ENCODE peak calls at places on chromosomes 6 and 20, in seven cellular contexts. J is EL; A is HL-60; K is progenitor cell of endocrine pancreas; Y is spleen; Q is naive thymus-derived CD4-positive, alpha-beta T cell; F is T-helper 1 cell. P is an unnamed sample.

GRCh38 chr6:143222758-143223334 is 162.2 kb downstream of the AIG1 start:
- DNase-seq in J (no peak), A (no peak), K (no peak), Y (no peak), Q (no peak), F (no peak), P (no peak)

GRCh38 chr6:152399409-152399808 is 237.8 kb downstream of the SYNE1 start:
- DNase-seq in J (no peak), A (no peak), K (no peak), Y (no peak), Q (no peak), F (no peak), P (no peak)

GRCh38 chr6:132650413-132650812 is 8.6 kb downstream of the TAAR1 start:
- DNase-seq in J (no peak), A (no peak), K (no peak), Y (no peak), Q (no peak), F (no peak), P (no peak)

GRCh38 chr6:141541766-141542324 is 590.9 kb upstream of the GJE1 start:
- DNase-seq in J (no peak), A (no peak), K (no peak), Y (no peak), Q (no peak), F (no peak), P (no peak)

GRCh38 chr6:139338845-139339244 is 35.6 kb downstream of the CITED2 start:
- DNase-seq in J (no peak), A (peak), K (no peak), Y (no peak), Q (no peak), F (no peak), P (no peak)

GRCh38 chr20:62888406-62888805 is 26.8 kb upstream of the TCFL5 start:
- DNase-seq in J (no peak), A (no peak), K (no peak), Y (no peak), Q (no peak), F (no peak), P (no peak)

GRCh38 chr20:57695940-57696339 is 13.9 kb downstream of the PMEPA1 start:
- DNase-seq in J (no peak), A (no peak), K (no peak), Y (no peak), Q (no peak), F (no peak), P (no peak)

GRCh38 chr6:158086054-158086705 is 81.9 kb downstream of the SERAC1 start:
- DNase-seq in J (peak), A (peak), K (no peak), Y (no peak), Q (no peak), F (no peak), P (no peak)

GRCh38 chr6:16409531-16410441 is 171.4 kb downstream of the GMPR start:
- DNase-seq in J (peak), A (peak), K (peak), Y (peak), Q (peak), F (peak), P (peak)

GRCh38 chr6:74657033-74657432 is 548.8 kb downstream of the COL12A1 start:
- DNase-seq in J (peak), A (no peak), K (no peak), Y (no peak), Q (no peak), F (no peak), P (no peak)

GRCh38 chr6:47106721-47107197 is 64.6 kb upstream of the ADGRF1 start:
- DNase-seq in J (peak), A (no peak), K (no peak), Y (no peak), Q (no peak), F (no peak), P (no peak)

GRCh38 chr6:71766796-71767195 is 119.6 kb upstream of the RIMS1 start:
- DNase-seq in J (no peak), A (no peak), K (no peak), Y (no peak), Q (no peak), F (no peak), P (no peak)

GRCh38 chr6:96124778-96125177 is 109.0 kb downstream of the FUT9 start:
- DNase-seq in J (no peak), A (no peak), K (no peak), Y (no peak), Q (no peak), F (no peak), P (no peak)

GRCh38 chr20:354298-354977 is 7.5 kb downstream of the NRSN2 start:
- DNase-seq in J (peak), A (peak), K (peak), Y (peak), Q (peak), F (peak), P (peak)

GRCh38 chr20:37526238-37526838 is 1.3 kb downstream of the BLCAP start:
- DNase-seq in J (peak), A (peak), K (no peak), Y (peak), Q (no peak), F (no peak), P (no peak)

GRCh38 chr6:129194441-129195021 is 311.6 kb downstream of the LAMA2 start:
- DNase-seq in J (no peak), A (no peak), K (no peak), Y (no peak), Q (no peak), F (no peak), P (no peak)

GRCh38 chr20:17344775-17345174 is 117.9 kb downstream of the PCSK2 start:
- DNase-seq in J (no peak), A (no peak), K (no peak), Y (no peak), Q (no peak), F (no peak), P (no peak)

GRCh38 chr6:42268835-42269204 is 51.2 kb upstream of the MRPS10 start:
- DNase-seq in J (no peak), A (no peak), K (no peak), Y (no peak), Q (no peak), F (no peak), P (no peak)

P was measured in effector memory CD4-positive, alpha-beta T cell.